ENCODE peak calls at places on chromosomes 11 and 22, in nine cellular contexts. O, P, Y, W, V, I, E, S and U are unnamed samples.

GRCh38 chr11:44621784-44622183 is 56.3 kb downstream of the CD82 start:
- DNase-seq in O (no peak), P (no peak), Y (no peak), W (no peak), V (peak), I (no peak), E (no peak), S (no peak), U (peak)

GRCh38 chr11:74169736-74170458 is 905 bp downstream of the C2CD3 start:
- DNase-seq in O (no peak), P (no peak), Y (no peak), W (no peak), V (no peak), I (no peak), E (no peak), S (no peak), U (no peak)

GRCh38 chr11:11105361-11105760 is 247.5 kb upstream of the ZBED5 start:
- DNase-seq in O (peak), P (no peak), Y (no peak), W (no peak), V (no peak), I (no peak), E (no peak), S (no peak), U (no peak)

GRCh38 chr22:50326959-50327710 is at the start of gene DENND6B:
- DNase-seq in O (peak), P (peak), Y (peak), W (peak), V (peak), I (peak), E (peak), S (peak), U (peak)

GRCh38 chr11:65072631-65072966 is 11.2 kb downstream of the CDCA5 start:
- DNase-seq in O (no peak), P (no peak), Y (no peak), W (no peak), V (no peak), I (no peak), E (no peak), S (no peak), U (no peak)

GRCh38 chr22:28111501-28111900 is 192.4 kb upstream of the PITPNB start:
- DNase-seq in O (no peak), P (no peak), Y (no peak), W (no peak), V (no peak), I (no peak), E (no peak), S (no peak), U (no peak)

GRCh38 chr11:100563541-100564280 is 123.4 kb upstream of the ARHGAP42 start:
- DNase-seq in O (no peak), P (no peak), Y (no peak), W (no peak), V (no peak), I (no peak), E (no peak), S (no peak), U (no peak)

GRCh38 chr11:32792948-32793475 is 1.4 kb downstream of the CCDC73 start:
- DNase-seq in O (peak), P (peak), Y (peak), W (peak), V (peak), I (peak), E (peak), S (peak), U (peak)

DNA sequence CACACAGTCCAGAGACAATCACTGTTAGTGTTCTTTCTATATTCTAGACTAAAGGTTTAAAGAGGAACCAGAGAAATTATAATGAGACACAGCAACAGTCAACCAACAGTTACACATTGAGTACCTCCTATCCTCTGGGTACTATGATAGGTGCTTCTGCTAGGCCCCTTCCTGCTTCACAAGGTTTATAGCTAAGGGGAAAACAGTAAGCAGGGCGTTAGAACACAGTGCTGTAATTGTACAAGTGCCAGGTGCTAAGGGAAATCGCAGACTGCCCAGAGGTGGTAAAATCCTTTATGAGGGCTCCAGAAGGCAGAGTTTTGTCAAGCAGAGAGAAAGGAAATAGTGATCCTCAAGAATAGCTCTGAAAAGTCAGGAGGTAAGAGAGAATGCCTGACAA is 297.2 kb upstream of the FAT3 start:
- DNase-seq in O (no peak), P (no peak), Y (no peak), W (no peak), V (no peak), I (no peak), E (no peak), S (no peak), U (no peak)
- H3K27ac ChIP-seq in O (no peak), P (no peak), Y (no peak), W (no peak), V (no peak), I (no peak), E (no peak), S (no peak), U (no peak)

GRCh38 chr11:126485021-126485781 is 129.7 kb downstream of the ST3GAL4 start:
- DNase-seq in O (no peak), P (no peak), Y (no peak), W (no peak), V (no peak), I (no peak), E (peak), S (no peak), U (no peak)
- H3K27ac ChIP-seq in O (no peak), P (no peak), Y (no peak), W (no peak), V (no peak), I (peak), E (no peak), S (no peak), U (no peak)

DNA sequence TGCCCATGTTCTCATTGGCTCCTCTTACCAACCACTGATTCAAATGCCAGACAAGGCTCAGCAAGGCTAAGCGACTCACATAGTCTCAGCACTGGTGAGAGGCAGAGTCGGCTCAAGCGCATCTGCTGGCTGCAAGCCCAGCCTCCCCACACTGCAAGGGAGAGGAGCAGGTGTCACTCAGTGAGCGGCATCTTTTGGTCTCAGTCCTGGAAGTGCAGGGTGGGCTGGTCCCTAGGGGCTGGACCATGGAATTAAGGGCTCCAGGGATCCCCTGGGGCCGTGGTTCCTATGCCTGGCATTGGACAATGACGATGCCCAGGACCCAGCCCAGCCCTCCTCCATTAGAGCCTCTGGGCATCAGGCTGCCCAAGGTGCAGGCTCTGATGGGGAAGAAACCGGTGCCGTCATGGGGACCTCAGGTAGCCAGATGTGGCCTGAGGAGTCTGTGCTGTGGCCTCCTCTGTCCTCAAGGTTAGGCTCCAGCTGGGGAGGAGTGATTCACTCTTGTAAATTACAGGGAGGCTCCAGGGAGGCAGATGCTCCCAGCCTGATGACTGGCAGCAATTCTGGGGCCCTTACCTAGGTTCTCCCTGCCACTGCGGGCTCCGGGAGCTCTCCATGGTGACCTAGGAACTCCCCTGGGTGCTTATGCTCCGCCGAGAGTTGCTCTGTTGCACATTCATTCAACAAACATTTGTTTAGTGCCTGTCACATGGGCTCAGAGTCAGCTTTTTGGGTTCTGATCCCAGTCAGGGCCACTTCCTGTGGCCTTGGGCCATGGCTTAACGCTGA is 28.0 kb downstream of the FADS2 start:
- DNase-seq in O (no peak), P (no peak), Y (no peak), W (no peak), V (peak), I (no peak), E (no peak), S (no peak), U (no peak)
- H3K27ac ChIP-seq in O (no peak), P (no peak), Y (no peak), W (no peak), V (no peak), I (peak), E (no peak), S (no peak), U (no peak)

GRCh38 chr11:28350216-28350615 is 242.0 kb downstream of the METTL15 start:
- DNase-seq in O (no peak), P (no peak), Y (no peak), W (no peak), V (no peak), I (no peak), E (no peak), S (no peak), U (no peak)

GRCh38 chr11:28353991-28354390 is 245.8 kb downstream of the METTL15 start:
- DNase-seq in O (no peak), P (no peak), Y (no peak), W (no peak), V (no peak), I (no peak), E (no peak), S (no peak), U (no peak)
- H3K27ac ChIP-seq in O (no peak), P (no peak), Y (no peak), W (no peak), V (no peak), I (no peak), E (no peak), S (no peak), U (no peak)

GRCh38 chr22:31093090-31093850 is 12.2 kb downstream of the SMTN start:
- DNase-seq in O (no peak), P (no peak), Y (peak), W (no peak), V (peak), I (no peak), E (no peak), S (peak), U (peak)

GRCh38 chr22:31093956-31094622 is 13.0 kb downstream of the SMTN start:
- DNase-seq in O (no peak), P (no peak), Y (no peak), W (no peak), V (peak), I (no peak), E (no peak), S (no peak), U (peak)

GRCh38 chr22:31091106-31091975 is 10.2 kb downstream of the SMTN start:
- DNase-seq in O (no peak), P (no peak), Y (no peak), W (no peak), V (peak), I (no peak), E (no peak), S (peak), U (peak)

GRCh38 chr22:31090217-31091085 is 9.3 kb downstream of the SMTN start:
- DNase-seq in O (no peak), P (no peak), Y (no peak), W (no peak), V (peak), I (no peak), E (no peak), S (no peak), U (peak)

DNA sequence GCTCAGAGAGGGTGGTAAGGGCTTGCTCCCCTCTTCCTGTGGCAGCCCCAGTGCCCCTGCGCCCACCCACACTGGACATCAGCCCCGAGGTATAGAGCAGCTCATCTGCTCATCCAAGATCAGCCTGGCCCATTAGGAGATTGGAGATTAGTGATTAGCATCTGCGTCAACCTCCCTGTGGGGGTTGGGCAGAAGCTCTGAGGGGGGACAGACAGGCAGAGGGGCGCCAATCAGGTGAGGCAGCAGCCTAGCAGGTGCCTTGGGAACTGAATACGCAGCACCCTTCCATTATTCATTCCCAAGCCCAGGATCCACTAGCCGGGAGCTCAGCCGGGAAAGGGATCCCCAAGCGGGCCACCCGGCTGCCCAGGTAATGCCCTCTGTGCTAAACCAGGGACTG is 11.0 kb downstream of the SMTN start:
- DNase-seq in O (no peak), P (peak), Y (no peak), W (no peak), V (peak), I (no peak), E (no peak), S (no peak), U (no peak)
- H3K27ac ChIP-seq in O (no peak), P (peak), Y (no peak), W (no peak), V (no peak), I (no peak), E (no peak), S (no peak), U (peak)

GRCh38 chr11:59679347-59679746 is 10.5 kb upstream of the PATL1 start:
- DNase-seq in O (no peak), P (no peak), Y (no peak), W (no peak), V (no peak), I (no peak), E (no peak), S (no peak), U (no peak)

GRCh38 chr11:59680287-59681154 is 11.7 kb upstream of the PATL1 start:
- DNase-seq in O (peak), P (peak), Y (peak), W (peak), V (peak), I (peak), E (peak), S (peak), U (peak)

GRCh38 chr11:59678118-59678812 is 9.4 kb upstream of the PATL1 start:
- DNase-seq in O (no peak), P (no peak), Y (no peak), W (no peak), V (no peak), I (no peak), E (peak), S (no peak), U (no peak)

GRCh38 chr11:59676205-59676604 is 7.4 kb upstream of the PATL1 start:
- DNase-seq in O (no peak), P (no peak), Y (no peak), W (no peak), V (no peak), I (no peak), E (no peak), S (peak), U (no peak)

DNA sequence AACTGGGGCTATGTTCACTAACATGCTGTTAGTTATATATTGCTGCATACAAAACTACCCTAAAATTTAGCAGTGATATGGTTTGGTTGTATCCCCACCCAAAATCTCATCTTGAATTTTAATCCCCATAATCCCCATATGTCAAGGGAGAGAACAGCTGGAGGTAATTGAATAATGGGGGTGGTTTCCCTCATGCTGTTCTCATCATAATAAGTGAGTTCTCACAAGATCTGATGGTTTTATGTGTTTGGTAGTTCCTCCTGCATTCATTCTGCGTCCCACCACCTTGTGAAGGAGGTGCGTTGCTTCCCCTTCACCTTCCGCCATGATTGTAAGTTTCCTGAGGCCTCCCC is 10.0 kb upstream of the PATL1 start:
- DNase-seq in O (no peak), P (no peak), Y (no peak), W (no peak), V (no peak), I (no peak), E (no peak), S (no peak), U (no peak)
- H3K27ac ChIP-seq in O (no peak), P (peak), Y (no peak), W (no peak), V (no peak), I (no peak), E (no peak), S (peak), U (no peak)

DNA sequence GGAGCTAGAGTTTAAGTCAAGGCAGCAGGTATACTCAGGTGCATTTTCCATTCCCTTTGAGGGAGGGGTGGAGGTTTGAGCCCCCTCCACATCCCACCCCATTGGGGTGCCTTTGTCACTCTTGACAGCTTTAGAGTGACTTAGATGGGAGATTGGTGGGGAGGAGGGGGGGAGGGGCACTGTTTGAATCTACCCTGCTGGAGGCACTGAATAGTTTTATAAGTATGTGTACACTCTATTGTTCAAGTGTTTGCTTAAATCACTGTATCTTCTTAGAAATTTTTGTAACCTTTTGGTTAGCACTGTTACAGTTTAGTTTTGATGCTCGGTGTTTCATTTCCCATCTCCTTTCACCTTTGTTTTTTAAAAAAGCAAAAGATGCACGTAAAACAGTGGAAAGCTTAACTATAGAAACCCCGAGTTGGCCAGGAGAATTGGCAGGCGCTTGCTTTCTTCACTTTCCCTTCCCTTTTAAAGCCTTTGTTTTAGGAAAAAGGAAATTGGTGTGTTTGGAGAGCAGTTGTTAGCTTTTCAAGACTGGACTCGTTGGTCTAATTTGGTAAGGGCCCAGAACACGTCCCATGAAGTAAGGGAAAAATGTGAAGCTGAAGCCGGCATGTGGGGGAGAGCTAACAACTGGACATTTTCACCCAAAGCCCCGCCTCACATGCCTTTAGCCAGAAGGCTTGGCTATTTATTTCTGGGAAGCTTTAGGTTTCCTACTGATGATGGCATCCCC is 42.8 kb downstream of the TNRC6B start:
- DNase-seq in O (no peak), P (no peak), Y (peak), W (no peak), V (no peak), I (no peak), E (peak), S (no peak), U (peak)
- H3K27ac ChIP-seq in O (no peak), P (no peak), Y (peak), W (no peak), V (no peak), I (no peak), E (peak), S (peak), U (peak)

GRCh38 chr11:78230161-78230877 is 41.6 kb downstream of the USP35 start:
- DNase-seq in O (no peak), P (no peak), Y (no peak), W (no peak), V (no peak), I (no peak), E (peak), S (no peak), U (no peak)

GRCh38 chr11:78228467-78228866 is 39.7 kb downstream of the USP35 start:
- DNase-seq in O (peak), P (peak), Y (peak), W (no peak), V (no peak), I (peak), E (peak), S (peak), U (no peak)

GRCh38 chr11:78234006-78234405 is 45.3 kb downstream of the USP35 start:
- DNase-seq in O (no peak), P (no peak), Y (no peak), W (no peak), V (no peak), I (no peak), E (no peak), S (no peak), U (no peak)

GRCh38 chr11:78229106-78229505 is 40.4 kb downstream of the USP35 start:
- DNase-seq in O (no peak), P (no peak), Y (no peak), W (no peak), V (no peak), I (no peak), E (no peak), S (no peak), U (no peak)

GRCh38 chr11:78231962-78232459 is 43.3 kb downstream of the USP35 start:
- DNase-seq in O (no peak), P (no peak), Y (peak), W (no peak), V (no peak), I (no peak), E (peak), S (no peak), U (peak)
- H3K27ac ChIP-seq in O (no peak), P (no peak), Y (no peak), W (no peak), V (no peak), I (no peak), E (no peak), S (no peak), U (peak)